ENCODE peak calls at places on chromosome 14, in four cellular contexts. T is endothelial cell, J is choroid plexus epithelial cell, O is GM20000. A is an unnamed sample.

GRCh38 chr14:24416254-24416931 is 13.1 kb downstream of the CBLN3 start:
- DNase-seq in T (no peak), J (no peak), O (no peak), A (no peak)

GRCh38 chr14:51328942-51329350 is 88.9 kb downstream of the TMX1 start:
- DNase-seq in T (no peak), J (peak), O (no peak), A (no peak)

GRCh38 chr14:36506732-36507614 is 13.1 kb downstream of the NKX2-1 start:
- DNase-seq in T (no peak), J (no peak), O (peak), A (peak)

GRCh38 chr14:74583689-74584434 is 28.2 kb downstream of the LTBP2 start:
- DNase-seq in T (no peak), J (peak), O (no peak), A (peak)

GRCh38 chr14:23621204-23621931 is 14.8 kb upstream of the DHRS2 start:
- DNase-seq in T (no peak), J (no peak), O (no peak), A (no peak)

GRCh38 chr14:21631084-21631483 is 3.7 kb downstream of the OR10G2 start:
- DNase-seq in T (no peak), J (no peak), O (no peak), A (no peak)

GRCh38 chr14:60245316-60246177 is 3.5 kb upstream of the PPM1A start:
- DNase-seq in T (no peak), J (no peak), O (peak), A (no peak)

GRCh38 chr14:70655110-70655826 is 13.6 kb downstream of the TTC9 start:
- DNase-seq in T (peak), J (peak), O (peak), A (peak)

GRCh38 chr14:100116134-100116533 is 43.3 kb downstream of the DEGS2 start:
- DNase-seq in T (no peak), J (no peak), O (no peak), A (peak)

GRCh38 chr14:85412756-85413155 is 117.2 kb upstream of the FLRT2 start:
- DNase-seq in T (no peak), J (no peak), O (no peak), A (no peak)

GRCh38 chr14:89787525-89787924 is 167.0 kb downstream of the EFCAB11 start:
- DNase-seq in T (no peak), J (peak), O (no peak), A (peak)

GRCh38 chr14:98685725-98686124 is 586.3 kb downstream of the BCL11B start:
- DNase-seq in T (no peak), J (no peak), O (no peak), A (no peak)

GRCh38 chr14:85531141-85531593 is 1.2 kb downstream of the FLRT2 start:
- DNase-seq in T (peak), J (peak), O (no peak), A (peak)

GRCh38 chr14:76829650-76830421 is 3.6 kb downstream of the LRRC74A start:
- DNase-seq in T (peak), J (no peak), O (no peak), A (no peak)

GRCh38 chr14:78253986-78254385 is 83.8 kb downstream of the NRXN3 start:
- DNase-seq in T (no peak), J (peak), O (no peak), A (peak)

GRCh38 chr14:99727096-99727870 is 43.2 kb downstream of the CYP46A1 start:
- DNase-seq in T (no peak), J (no peak), O (no peak), A (peak)

GRCh38 chr14:91108941-91109611 is 4.8 kb upstream of the DGLUCY start:
- DNase-seq in T (no peak), J (no peak), O (peak), A (peak)

GRCh38 chr14:31951638-31951964 is 125.5 kb upstream of the ARHGAP5 start:
- DNase-seq in T (no peak), J (no peak), O (no peak), A (no peak)

GRCh38 chr14:64191756-64192155 is 102.4 kb downstream of the ESR2 start:
- DNase-seq in T (no peak), J (peak), O (no peak), A (peak)

GRCh38 chr14:105375635-105376057 is 22.7 kb upstream of the TEX22 start:
- DNase-seq in T (no peak), J (peak), O (no peak), A (peak)

GRCh38 chr14:32710351-32711102 is 228.2 kb upstream of the NPAS3 start:
- DNase-seq in T (no peak), J (peak), O (no peak), A (no peak)

GRCh38 chr14:46487582-46488350 is 163.8 kb downstream of the RPL10L start:
- DNase-seq in T (no peak), J (no peak), O (no peak), A (no peak)

GRCh38 chr14:95146079-95146771 is 11.1 kb downstream of the DICER1 start:
- DNase-seq in T (no peak), J (no peak), O (no peak), A (no peak)

GRCh38 chr14:37363661-37364060 is 165.9 kb downstream of the MIPOL1 start:
- DNase-seq in T (no peak), J (no peak), O (no peak), A (no peak)

GRCh38 chr14:92863281-92863680 is 59.7 kb upstream of the CHGA start:
- DNase-seq in T (no peak), J (no peak), O (no peak), A (no peak)

DNA sequence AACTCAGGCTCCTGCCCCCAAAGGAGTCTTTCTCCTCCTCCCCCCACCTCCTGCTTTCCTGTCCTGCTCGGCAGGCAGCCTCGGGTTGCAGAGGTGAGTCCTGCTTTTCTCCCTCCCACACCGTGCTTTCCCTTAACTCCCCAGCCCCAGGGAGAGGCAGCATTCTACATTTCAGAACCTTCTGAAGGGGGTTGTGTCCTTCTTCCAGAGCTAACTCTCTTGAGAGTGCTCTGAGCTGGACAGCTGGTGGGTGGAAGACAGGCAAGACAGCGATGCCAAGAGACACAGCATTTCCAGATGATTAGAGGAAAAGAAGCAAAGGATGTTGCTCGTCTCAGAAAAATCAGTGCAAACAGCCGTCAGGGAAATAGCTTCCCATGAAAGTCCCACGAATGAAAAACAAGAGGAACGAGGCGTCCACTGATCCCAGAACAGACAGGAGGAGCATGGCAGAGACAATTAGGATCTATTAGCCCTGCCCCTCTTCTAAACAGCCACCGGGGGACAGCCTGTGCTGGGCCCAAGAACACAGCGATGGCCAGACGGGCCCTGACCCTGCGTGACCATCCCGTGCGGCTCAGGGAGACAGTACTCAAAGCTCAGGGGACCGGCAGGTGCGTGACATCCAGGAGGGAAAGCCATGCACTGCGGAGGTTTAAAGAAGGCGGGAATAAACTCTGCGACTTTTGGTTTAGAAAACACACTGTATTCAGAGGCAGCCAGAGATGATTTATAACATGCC is 216.5 kb upstream of the RTL1 start:
- DNase-seq in T (no peak), J (no peak), O (no peak), A (peak)
- TF ChIP-seq CTCF in T (no peak), J (no peak), O (no peak), A (no peak)

DNA sequence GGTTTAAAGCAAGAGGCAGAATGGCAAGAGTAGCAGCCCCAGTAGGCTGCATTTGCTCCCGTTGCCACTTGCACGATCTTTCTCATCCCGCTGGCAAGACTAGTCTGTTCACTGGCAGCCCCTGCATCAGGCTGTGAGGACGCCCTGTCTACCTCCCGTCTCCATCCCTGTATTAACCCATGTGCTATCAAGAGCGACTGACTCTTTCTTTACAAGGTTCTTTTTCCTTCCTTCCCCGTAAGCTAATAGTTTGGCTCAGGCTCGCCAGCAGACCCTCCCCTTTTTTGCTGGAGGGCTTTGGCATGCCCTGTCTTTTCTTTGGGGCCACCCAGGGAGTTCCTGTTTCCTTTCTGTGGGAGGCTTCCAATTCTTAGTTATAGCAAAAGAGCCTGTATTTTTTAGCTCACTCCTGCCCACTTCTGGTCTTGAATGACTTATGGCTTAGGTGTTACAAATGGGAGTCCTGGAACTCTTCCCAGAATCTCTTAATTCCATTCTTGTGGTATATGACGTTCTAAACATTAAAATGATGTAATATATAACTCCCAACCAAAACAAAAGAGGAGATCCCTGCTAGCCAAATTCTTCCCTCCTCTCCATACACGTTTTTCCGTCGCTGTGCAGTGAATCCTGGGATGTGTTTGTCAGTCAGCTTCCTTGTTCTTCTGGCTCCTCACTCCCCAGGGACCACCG is 149.0 kb downstream of the PRKCH start:
- DNase-seq in T (no peak), J (peak), O (no peak), A (peak)
- TF ChIP-seq CTCF in T (no peak), J (peak), O (no peak), A (peak)

DNA sequence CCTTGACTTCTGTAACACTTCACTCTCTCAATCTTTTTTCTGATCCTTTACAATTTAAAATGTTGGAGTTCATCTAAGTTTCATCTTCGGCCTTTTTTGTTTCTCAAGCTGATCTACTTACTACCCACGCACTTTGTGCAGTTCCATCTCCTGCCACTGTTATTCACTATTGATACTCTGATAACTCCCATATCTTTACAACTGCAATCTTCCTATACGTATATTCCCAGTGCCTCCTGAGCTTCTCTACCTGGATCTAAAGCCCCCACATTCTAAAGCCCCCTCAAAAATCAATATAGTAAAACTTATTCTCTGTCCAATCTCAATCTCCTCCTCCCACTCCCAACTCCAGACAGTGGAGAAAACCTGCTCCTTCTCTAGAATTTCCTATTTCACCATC is 5.9 kb downstream of the ATG2B start:
- DNase-seq in T (no peak), J (no peak), O (no peak), A (no peak)
- TF ChIP-seq CTCF in T (no peak), J (peak), O (no peak), A (no peak)

DNA sequence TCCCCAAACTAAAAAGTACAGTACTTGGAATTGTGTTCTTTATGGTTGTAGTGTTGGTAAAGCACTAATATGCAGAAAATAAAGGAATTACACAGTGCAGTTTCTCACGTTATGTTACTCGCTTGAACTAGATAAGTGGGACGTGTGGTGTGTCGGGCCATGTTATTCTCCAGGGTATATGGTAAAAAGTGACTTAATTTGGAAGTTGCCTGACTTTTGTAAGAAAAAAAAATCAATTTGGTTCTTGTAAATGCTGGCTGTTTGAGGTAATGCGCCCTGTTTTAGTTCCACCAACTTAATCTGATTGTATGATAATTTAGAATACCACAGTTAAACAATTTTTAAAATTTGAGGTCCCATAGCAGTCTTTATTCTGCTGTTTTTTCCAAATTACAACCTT is 4.1 kb downstream of the ARF6 start:
- DNase-seq in T (no peak), J (no peak), O (no peak), A (no peak)
- TF ChIP-seq CTCF in T (no peak), J (no peak), O (no peak), A (no peak)

GRCh38 chr14:54173782-54174181 is 217.2 kb upstream of the BMP4 start:
- DNase-seq in T (no peak), J (no peak), O (no peak), A (no peak)
- TF ChIP-seq CTCF in T (no peak), J (no peak), O (no peak), A (no peak)

GRCh38 chr14:65827520-65827919 is 415.0 kb downstream of the FUT8 start:
- DNase-seq in T (no peak), J (no peak), O (no peak), A (no peak)
- TF ChIP-seq CTCF in T (no peak), J (no peak), O (no peak), A (no peak)

DNA sequence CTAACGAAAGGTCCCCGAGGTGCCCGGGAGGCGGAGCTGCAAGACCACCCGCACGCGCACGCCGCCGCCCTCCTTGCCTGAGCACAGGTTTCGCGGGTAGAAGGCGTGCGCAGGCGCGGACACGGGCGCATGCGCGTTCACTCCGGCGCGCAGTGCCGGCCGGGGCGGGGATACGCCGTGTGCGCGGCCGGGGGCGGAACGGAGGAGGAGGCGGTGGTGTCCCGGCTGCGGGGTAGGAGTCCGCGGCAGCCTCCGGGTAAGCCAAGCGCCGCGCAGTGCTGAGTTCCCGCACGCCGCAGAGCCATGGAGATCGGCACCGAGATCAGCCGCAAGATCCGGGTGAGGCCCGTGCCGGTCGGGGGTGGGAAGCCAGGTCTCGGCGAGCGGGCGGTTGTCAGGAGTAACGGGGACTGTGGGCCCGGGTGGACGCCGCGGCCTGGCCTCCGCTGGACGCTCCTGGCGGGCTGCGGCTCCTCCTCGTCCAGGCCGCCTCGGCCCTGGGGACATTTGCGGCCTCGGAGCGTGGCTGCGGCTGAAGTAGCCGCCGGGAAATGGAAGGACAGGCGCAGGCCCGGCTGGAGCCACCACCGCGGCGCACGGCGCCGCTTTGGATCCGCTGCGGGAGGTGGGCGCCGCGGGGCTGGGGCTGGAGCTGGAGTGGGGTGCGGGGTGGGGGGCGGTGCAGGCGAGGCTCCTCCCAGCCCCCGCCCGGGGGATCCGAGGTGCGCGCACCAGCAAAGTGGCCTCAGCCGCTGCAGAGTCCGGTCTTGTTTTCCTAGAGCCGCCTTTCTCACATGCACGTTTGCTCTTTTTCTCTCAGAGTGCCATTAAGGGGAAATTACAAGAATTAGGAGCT is at the start of gene ZC3H14:
- DNase-seq in T (peak), J (peak), O (peak), A (peak)
- TF ChIP-seq CTCF in T (no peak), J (no peak), O (no peak), A (no peak)

DNA sequence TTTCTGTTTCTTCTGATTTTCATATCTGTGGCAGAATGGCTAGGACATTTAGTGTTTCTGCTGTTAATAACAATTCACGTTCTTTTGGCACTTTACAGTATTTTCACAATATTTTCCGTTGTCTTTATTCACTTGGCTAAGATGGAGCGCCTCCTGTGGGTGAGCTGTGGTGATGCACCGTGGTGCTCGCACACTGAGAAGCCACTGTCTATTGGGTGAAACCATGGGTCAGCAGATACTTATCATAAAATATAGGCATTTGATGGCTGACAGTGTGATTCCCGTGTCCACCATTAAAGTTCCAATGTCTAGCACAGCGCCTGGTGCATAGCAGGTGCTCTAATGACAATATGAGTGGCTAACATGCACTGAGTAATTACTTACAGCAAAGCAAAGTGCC is 141.8 kb downstream of the VRK1 start:
- DNase-seq in T (peak), J (no peak), O (peak), A (no peak)
- TF ChIP-seq CTCF in T (peak), J (peak), O (peak), A (peak)

DNA sequence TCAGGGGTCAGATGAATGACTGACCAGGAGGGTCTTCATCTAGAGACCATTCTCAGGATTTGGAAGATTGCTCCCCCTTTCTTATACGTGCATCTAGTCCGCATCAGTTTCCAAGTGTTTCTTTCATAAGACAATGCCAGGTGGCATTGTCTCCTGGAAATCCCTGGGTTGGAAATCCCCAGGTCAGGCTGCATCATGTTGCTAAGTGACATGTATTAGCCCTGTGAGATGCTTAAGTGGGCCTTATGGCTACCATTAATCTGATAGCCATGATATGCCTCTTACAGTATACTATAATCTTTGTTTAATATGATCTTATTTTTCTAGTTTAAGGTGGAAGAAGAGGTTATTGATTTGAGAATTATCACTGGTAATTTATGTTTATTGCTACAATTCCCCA is 92.8 kb downstream of the DIO3 start:
- DNase-seq in T (no peak), J (no peak), O (no peak), A (no peak)
- TF ChIP-seq CTCF in T (no peak), J (no peak), O (no peak), A (no peak)

DNA sequence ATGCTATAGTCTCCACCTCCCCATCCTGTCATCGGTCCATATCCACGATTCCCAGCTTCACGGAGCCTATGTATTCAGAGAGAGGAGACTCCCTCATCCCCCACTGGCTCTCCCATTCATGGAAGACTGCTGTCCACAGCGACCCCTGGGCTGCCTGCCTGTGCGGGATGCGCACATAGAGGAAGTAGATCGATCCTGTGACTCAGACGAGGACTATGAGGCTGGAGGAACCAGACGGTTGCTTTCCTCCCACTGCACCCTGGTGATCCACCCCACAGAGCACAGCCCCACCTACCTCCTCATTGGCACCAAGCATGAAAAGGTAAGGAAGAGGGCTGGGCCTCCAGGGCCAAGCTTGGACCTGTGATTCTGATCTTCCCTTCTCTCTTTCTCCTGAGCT is 24.4 kb downstream of the PIGH start:
- DNase-seq in T (no peak), J (peak), O (no peak), A (no peak)
- TF ChIP-seq CTCF in T (no peak), J (no peak), O (no peak), A (no peak)